ENCODE peak calls at places on chromosome X, in four cellular contexts. I is cardiac fibroblast, T is lower leg skin, N is mammary epithelial cell. B is an unnamed sample.

GRCh38 chrX:19554786-19555185 is 39.5 kb upstream of the MAP3K15 start:
- DNase-seq in T (no peak), N (peak), I (peak), B (peak)

GRCh38 chrX:39377171-39377570 is 575.9 kb downstream of the MID1IP1 start:
- DNase-seq in N (no peak), I (no peak), T (peak), B (no peak)

GRCh38 chrX:3779546-3779945 is 66.1 kb upstream of the PRKX start:
- DNase-seq in T (no peak), N (no peak), I (no peak), B (no peak)

GRCh38 chrX:154136627-154137161 is 7.3 kb upstream of the OPN1LW start:
- DNase-seq in N (peak), I (peak), T (peak), B (peak)

GRCh38 chrX:40663880-40664630 is 16.7 kb upstream of the CXorf38 start:
- DNase-seq in N (no peak), I (peak), T (no peak), B (peak)

GRCh38 chrX:49880668-49881067 is 1.4 kb downstream of the USP27X start:
- DNase-seq in N (no peak), T (no peak), I (no peak), B (no peak)

GRCh38 chrX:125646195-125646594 is 326.5 kb downstream of the TEX13C start:
- DNase-seq in N (no peak), T (no peak), I (peak), B (no peak)

GRCh38 chrX:41922125-41922521 is 1.2 kb downstream of the CASK start:
- DNase-seq in I (peak), N (peak), T (no peak), B (no peak)

GRCh38 chrX:11787564-11787963 is 29.5 kb downstream of the MSL3 start:
- DNase-seq in I (peak), N (no peak), T (peak), B (no peak)

GRCh38 chrX:15973299-15973698 is 118.7 kb upstream of the AP1S2 start:
- DNase-seq in T (no peak), N (peak), I (peak), B (no peak)

GRCh38 chrX:110219920-110220319 is 98.0 kb downstream of the AMMECR1 start:
- DNase-seq in I (peak), T (no peak), N (peak), B (no peak)

GRCh38 chrX:14936561-14936960 is 63.3 kb downstream of the MOSPD2 start:
- DNase-seq in I (peak), N (peak), T (no peak), B (peak)

GRCh38 chrX:45400380-45400779 is 199.7 kb upstream of the DIPK2B start:
- DNase-seq in I (peak), T (no peak), N (no peak), B (no peak)

GRCh38 chrX:132634521-132634920 is 145.7 kb upstream of the MBNL3 start:
- DNase-seq in T (no peak), I (no peak), N (no peak), B (no peak)

GRCh38 chrX:115940348-115940747 is 230.2 kb upstream of the AGTR2 start:
- DNase-seq in T (no peak), I (no peak), N (no peak), B (no peak)

GRCh38 chrX:20718592-20718991 is 451.9 kb upstream of the RPS6KA3 start:
- DNase-seq in I (no peak), T (no peak), N (no peak), B (no peak)

GRCh38 chrX:101287402-101287801 is 3.7 kb downstream of the TAF7L start:
- DNase-seq in I (peak), N (peak), T (no peak), B (peak)

GRCh38 chrX:45845142-45845541 is 644.5 kb upstream of the DIPK2B start:
- DNase-seq in N (no peak), I (no peak), T (no peak), B (no peak)

GRCh38 chrX:48823029-48823428 is 3.3 kb upstream of the ERAS start:
- DNase-seq in I (no peak), N (no peak), T (no peak), B (no peak)

GRCh38 chrX:155745792-155746191 is 133.0 kb upstream of the TMLHE start:
- DNase-seq in I (peak), T (no peak), N (peak), B (no peak)

GRCh38 chrX:68808686-68809357 is 20.0 kb upstream of the EFNB1 start:
- DNase-seq in T (no peak), N (no peak), I (peak), B (no peak)
- TF ChIP-seq CTCF in T (no peak), N (peak), I (peak), B (peak)

GRCh38 chrX:53085661-53086229 is 3.6 kb downstream of the TSPYL2 start:
- DNase-seq in T (no peak), I (no peak), N (no peak), B (no peak)

GRCh38 chrX:53084043-53084570 is 1.9 kb downstream of the TSPYL2 start:
- DNase-seq in T (no peak), I (no peak), N (no peak), B (no peak)

GRCh38 chrX:53082773-53083616 is 828 bp downstream of the TSPYL2 start:
- DNase-seq in T (no peak), N (no peak), I (no peak), B (no peak)

GRCh38 chrX:53086464-53086863 is 4.3 kb downstream of the TSPYL2 start:
- DNase-seq in T (no peak), N (no peak), I (peak), B (no peak)

GRCh38 chrX:53084863-53085262 is 2.7 kb downstream of the TSPYL2 start:
- DNase-seq in I (no peak), T (no peak), N (no peak), B (no peak)
- H3K4me3 ChIP-seq in I (no peak), T (no peak), N (no peak), B (no peak)

GRCh38 chrX:17833954-17834353 is 27.1 kb downstream of the RAI2 start:
- DNase-seq in I (no peak), T (no peak), N (no peak), B (no peak)

GRCh38 chrX:17842769-17843525 is 18.2 kb downstream of the RAI2 start:
- DNase-seq in T (no peak), I (peak), N (no peak), B (no peak)

GRCh38 chrX:17844236-17844635 is 16.9 kb downstream of the RAI2 start:
- DNase-seq in N (no peak), I (no peak), T (no peak), B (no peak)

GRCh38 chrX:17836830-17837229 is 24.3 kb downstream of the RAI2 start:
- DNase-seq in T (no peak), N (no peak), I (peak), B (no peak)

GRCh38 chrX:17839269-17839668 is 21.8 kb downstream of the RAI2 start:
- DNase-seq in I (no peak), N (no peak), T (no peak), B (no peak)
- TF ChIP-seq CTCF in I (peak), N (no peak), T (no peak), B (no peak)

GRCh38 chrX:88865634-88866033 is 118.6 kb downstream of the CPXCR1 start:
- DNase-seq in N (no peak), I (no peak), T (no peak), B (no peak)
- H3K4me3 ChIP-seq in N (no peak), I (no peak), T (no peak), B (no peak)